ENCODE peak calls at places on chromosome 19, in four cellular contexts. J is AG09319, D is amygdala, Q is HT1080. P is an unnamed sample.

GRCh38 chr19:18895828-18896341 is at the start of gene CERS1:
- DNase-seq in J (no peak), D (peak), Q (no peak), P (peak)

GRCh38 chr19:44648536-44649370 is 5.0 kb downstream of the PVR start:
- DNase-seq in J (peak), D (no peak), Q (peak), P (no peak)

GRCh38 chr19:55339225-55340143 is at the start of gene KMT5C:
- DNase-seq in J (peak), D (peak), Q (peak), P (peak)

GRCh38 chr19:45469835-45470146 is 2.0 kb downstream of the FOSB start:
- DNase-seq in J (no peak), D (no peak), Q (no peak), P (no peak)

GRCh38 chr19:41311613-41312012 is 1.6 kb downstream of the CCDC97 start:
- DNase-seq in J (no peak), D (no peak), Q (no peak), P (no peak)

GRCh38 chr19:50252111-50252886 is 48.9 kb downstream of the MYH14 start:
- DNase-seq in J (no peak), D (peak), Q (no peak), P (peak)

GRCh38 chr19:55116232-55117062 is 990 bp downstream of the PPP1R12C start:
- DNase-seq in J (no peak), D (peak), Q (peak), P (peak)

GRCh38 chr19:898663-899062 is 5.4 kb downstream of the RNU6-9 start:
- DNase-seq in J (no peak), D (peak), Q (no peak), P (peak)

GRCh38 chr19:35268546-35269424 is at the start of gene USF2:
- DNase-seq in J (peak), D (peak), Q (peak), P (peak)

GRCh38 chr19:47539747-47540311 is 25.0 kb upstream of the NAPA start:
- DNase-seq in J (no peak), D (no peak), Q (no peak), P (no peak)

GRCh38 chr19:5504115-5504514 is 48.9 kb downstream of the ZNRF4 start:
- DNase-seq in J (no peak), D (no peak), Q (no peak), P (no peak)

GRCh38 chr19:47707135-47707925 is 5.9 kb upstream of the EHD2 start:
- DNase-seq in J (no peak), D (peak), Q (peak), P (peak)

GRCh38 chr19:10575011-10575716 is 6.4 kb upstream of the CDKN2D start:
- DNase-seq in J (no peak), D (no peak), Q (no peak), P (no peak)

GRCh38 chr19:16041571-16042386 is 34.5 kb upstream of the TPM4 start:
- DNase-seq in J (peak), D (peak), Q (peak), P (peak)

GRCh38 chr19:52336117-52336811 is at the start of gene ZNF610:
- DNase-seq in J (peak), D (peak), Q (no peak), P (peak)

GRCh38 chr19:16185925-16186234 is 670 bp downstream of the FAM32A start:
- DNase-seq in J (no peak), D (peak), Q (no peak), P (no peak)

GRCh38 chr19:35120492-35120891 is 4.9 kb downstream of the FXYD3 start:
- DNase-seq in J (peak), D (peak), Q (peak), P (no peak)

GRCh38 chr19:7083076-7083956 is 13.8 kb downstream of the ZNF557 start:
- DNase-seq in J (no peak), D (no peak), Q (peak), P (no peak)

GRCh38 chr19:17766543-17767131 is 15.4 kb downstream of the FCHO1 start:
- DNase-seq in J (peak), D (peak), Q (peak), P (peak)

GRCh38 chr19:12995596-12996541 is 594 bp downstream of the NFIX start:
- DNase-seq in J (no peak), D (peak), Q (no peak), P (no peak)

GRCh38 chr19:46753420-46754155 is 7.3 kb upstream of the STRN4 start:
- DNase-seq in J (no peak), D (peak), Q (no peak), P (peak)

GRCh38 chr19:43776285-43776684 is 4.5 kb downstream of the KCNN4 start:
- DNase-seq in J (no peak), D (no peak), Q (no peak), P (no peak)